ENCODE peak calls at places on chromosomes 6 and 20, in eight cellular contexts. N is sciatic nerve; V is AG20443; G is natural killer cell; E is NAMALWA; I is SK-N-MC; U is NCI-H345; Y is CD4-positive, alpha-beta memory T cell. P is an unnamed sample.

GRCh38 chr6:113146878-113147277 is 710.3 kb upstream of the MARCKS start:
- DNase-seq in N (no peak), G (no peak), U (no peak), Y (no peak), V (no peak), I (no peak), E (no peak), P (no peak)

GRCh38 chr20:25216199-25216945 is 20.9 kb downstream of the ENTPD6 start:
- DNase-seq in Y (no peak), E (no peak), V (no peak), N (no peak), I (no peak), G (no peak), U (no peak), P (no peak)

GRCh38 chr6:43735642-43736199 is 34.3 kb upstream of the VEGFA start:
- DNase-seq in E (no peak), V (no peak), I (no peak), G (no peak), Y (no peak), N (peak), U (no peak), P (no peak)

GRCh38 chr20:60203451-60203850 is 245.2 kb downstream of the CDH26 start:
- DNase-seq in G (no peak), I (no peak), V (no peak), U (no peak), Y (no peak), N (no peak), E (no peak), P (no peak)

GRCh38 chr6:36029464-36029863 is 1.9 kb downstream of the MAPK14 start:
- DNase-seq in N (no peak), G (no peak), V (peak), U (no peak), Y (no peak), I (peak), E (no peak), P (no peak)

GRCh38 chr6:158756977-158757752 is 62.0 kb downstream of the EZR start:
- DNase-seq in I (no peak), V (no peak), E (no peak), Y (no peak), U (no peak), N (no peak), G (no peak), P (no peak)

GRCh38 chr6:24495516-24495847 is 713 bp downstream of the ALDH5A1 start:
- DNase-seq in Y (no peak), E (peak), N (peak), I (no peak), U (peak), V (peak), G (peak), P (peak)

GRCh38 chr6:32668226-32668747 is 1.8 kb upstream of the HLA-DQB1 start:
- DNase-seq in U (no peak), I (no peak), Y (peak), V (no peak), G (peak), N (no peak), E (peak), P (peak)

GRCh38 chr20:12698817-12699216 is 310.0 kb upstream of the SPTLC3 start:
- DNase-seq in V (no peak), Y (no peak), I (no peak), U (no peak), N (no peak), G (no peak), E (no peak), P (no peak)

GRCh38 chr20:41507851-41508250 is 110.3 kb downstream of the CHD6 start:
- DNase-seq in N (no peak), I (no peak), G (no peak), E (no peak), V (no peak), U (no peak), Y (no peak), P (no peak)

P was measured in CD14-positive monocyte.